ENCODE peak calls at places on chromosomes 5 and 9, in eight cellular contexts. S is epithelial cell of esophagus, Y is HCT116, U is PC-3, J is AG04450, F is GM12865, V is upper lobe of right lung, I is body of pancreas. P is an unnamed sample.

GRCh38 chr9:126882746-126883145 is 22.3 kb downstream of the ZBTB34 start:
- DNase-seq in Y (no peak), S (no peak), V (no peak), F (no peak), I (no peak), J (no peak), U (no peak), P (no peak)

GRCh38 chr9:112241491-112241890 is 66.4 kb upstream of the SUSD1 start:
- DNase-seq in J (no peak), F (no peak), S (peak), V (no peak), U (peak), I (no peak), Y (no peak), P (no peak)

GRCh38 chr5:122775713-122776084 is 819 bp downstream of the SNX2 start:
- DNase-seq in I (no peak), F (peak), U (peak), J (no peak), S (no peak), Y (no peak), V (no peak), P (peak)

GRCh38 chr9:84829997-84830696 is 160.6 kb downstream of the NTRK2 start:
- DNase-seq in V (no peak), F (no peak), S (peak), U (no peak), J (no peak), I (no peak), Y (no peak), P (no peak)

GRCh38 chr5:114367029-114367428 is 5.2 kb downstream of the KCNN2 start:
- DNase-seq in Y (no peak), F (no peak), U (peak), I (no peak), V (no peak), J (no peak), S (peak), P (peak)

GRCh38 chr5:167797933-167798332 is 493.5 kb upstream of the WWC1 start:
- DNase-seq in J (no peak), S (peak), I (no peak), Y (no peak), V (no peak), F (no peak), U (no peak), P (no peak)

GRCh38 chr9:126591083-126591482 is 22.6 kb upstream of the LMX1B start:
- DNase-seq in V (no peak), Y (no peak), S (no peak), J (no peak), U (peak), F (no peak), I (no peak), P (no peak)

GRCh38 chr9:134316444-134317160 is 9.7 kb upstream of the RXRA start:
- DNase-seq in J (no peak), Y (no peak), V (peak), I (peak), F (peak), S (no peak), U (no peak), P (no peak)

GRCh38 chr9:96874947-96875459 is 20.7 kb upstream of the ZNF782 start:
- DNase-seq in I (peak), U (peak), S (peak), V (no peak), F (peak), J (no peak), Y (peak), P (peak)

GRCh38 chr5:104909803-104910202 is 1347.2 kb upstream of the NUDT12 start:
- DNase-seq in U (peak), J (no peak), V (no peak), F (no peak), Y (no peak), S (no peak), I (no peak), P (no peak)

GRCh38 chr5:103706939-103707682 is 144.5 kb upstream of the NUDT12 start:
- DNase-seq in J (no peak), Y (no peak), F (no peak), I (no peak), S (no peak), U (no peak), V (no peak), P (no peak)

GRCh38 chr5:153463806-153464205 is 26.7 kb upstream of the GRIA1 start:
- DNase-seq in I (no peak), F (no peak), S (peak), U (peak), J (peak), Y (no peak), V (no peak), P (peak)

GRCh38 chr9:89902450-89902849 is 297.6 kb downstream of the GADD45G start:
- DNase-seq in U (no peak), S (no peak), I (no peak), J (no peak), Y (no peak), F (no peak), V (no peak), P (no peak)

GRCh38 chr5:112914584-112914983 is 7.4 kb downstream of the REEP5 start:
- DNase-seq in S (peak), J (no peak), F (no peak), Y (no peak), I (no peak), V (no peak), U (no peak), P (no peak)

GRCh38 chr5:6676702-6677101 is 36.5 kb upstream of the TENT4A start:
- DNase-seq in J (no peak), I (no peak), U (peak), Y (no peak), S (peak), F (no peak), V (no peak), P (peak)

GRCh38 chr5:180605554-180606214 is 14.4 kb upstream of the SCGB3A1 start:
- DNase-seq in Y (peak), S (peak), I (peak), F (peak), U (peak), V (peak), J (peak), P (peak)

GRCh38 chr5:141039517-141039916 is 11.7 kb upstream of the PCDHB1 start:
- DNase-seq in F (no peak), S (no peak), V (no peak), J (no peak), I (peak), Y (no peak), U (peak), P (no peak)

GRCh38 chr5:177099422-177100093 is 12.8 kb downstream of the FGFR4 start:
- DNase-seq in F (no peak), V (no peak), Y (no peak), J (no peak), S (no peak), I (no peak), U (no peak), P (no peak)

GRCh38 chr5:89534331-89534730 is 651.3 kb upstream of the MEF2C start:
- DNase-seq in V (no peak), U (no peak), S (peak), Y (no peak), J (no peak), I (no peak), F (no peak), P (peak)

GRCh38 chr9:33748633-33749304 is 46.6 kb upstream of the PRSS3 start:
- DNase-seq in F (no peak), V (no peak), J (no peak), Y (no peak), U (no peak), I (no peak), S (no peak), P (no peak)

GRCh38 chr9:109118802-109119438 is 827 bp downstream of the TMEM245 start:
- DNase-seq in S (no peak), F (peak), U (peak), I (no peak), V (no peak), Y (no peak), J (no peak), P (no peak)

GRCh38 chr5:175680463-175680862 is 22.6 kb downstream of the HRH2 start:
- DNase-seq in I (no peak), J (no peak), U (no peak), F (no peak), S (no peak), V (peak), Y (no peak), P (no peak)

GRCh38 chr5:10707198-10708187 is 53.5 kb downstream of the DAP start:
- DNase-seq in V (no peak), S (peak), Y (no peak), U (peak), F (no peak), J (no peak), I (no peak), P (peak)
- H3K4me3 ChIP-seq in V (no peak), S (no peak), Y (no peak), U (no peak), F (no peak), J (no peak), I (no peak), P (no peak)

DNA sequence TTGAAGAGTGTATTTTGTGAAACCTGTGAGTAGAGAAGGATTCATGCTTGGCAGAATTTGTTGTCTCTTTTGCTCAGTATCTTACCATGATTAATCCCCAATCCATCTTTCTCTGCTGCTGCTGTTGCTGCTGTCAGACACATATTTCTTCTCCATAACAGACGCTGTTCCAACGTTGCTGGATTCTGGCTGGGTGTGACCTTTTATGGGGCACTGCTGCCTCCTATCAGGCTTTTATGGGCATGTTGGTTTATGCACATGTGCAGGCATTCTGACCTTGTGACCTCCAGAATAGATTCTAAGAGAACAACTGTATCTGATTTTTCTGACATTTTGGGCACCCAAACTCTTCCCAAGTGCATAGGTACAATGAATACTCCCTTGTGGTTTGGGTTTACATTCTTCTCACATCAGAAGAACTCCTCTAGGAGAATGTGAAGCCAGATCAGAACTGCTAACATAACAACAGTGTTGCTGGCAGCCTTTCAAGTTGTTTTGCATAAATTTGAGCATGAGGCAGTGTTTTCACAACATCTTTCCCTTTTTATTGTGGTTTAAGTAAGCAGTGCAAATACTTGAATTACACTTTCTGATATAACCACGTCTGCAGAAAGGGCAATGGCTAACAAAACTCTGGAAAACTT is 9.2 kb upstream of the ISL1 start:
- DNase-seq in I (no peak), F (no peak), V (no peak), Y (no peak), U (no peak), S (no peak), J (no peak), P (peak)
- TF ChIP-seq CTCF in I (no peak), F (no peak), V (no peak), Y (no peak), U (no peak), S (peak), J (no peak), P (no peak)

DNA sequence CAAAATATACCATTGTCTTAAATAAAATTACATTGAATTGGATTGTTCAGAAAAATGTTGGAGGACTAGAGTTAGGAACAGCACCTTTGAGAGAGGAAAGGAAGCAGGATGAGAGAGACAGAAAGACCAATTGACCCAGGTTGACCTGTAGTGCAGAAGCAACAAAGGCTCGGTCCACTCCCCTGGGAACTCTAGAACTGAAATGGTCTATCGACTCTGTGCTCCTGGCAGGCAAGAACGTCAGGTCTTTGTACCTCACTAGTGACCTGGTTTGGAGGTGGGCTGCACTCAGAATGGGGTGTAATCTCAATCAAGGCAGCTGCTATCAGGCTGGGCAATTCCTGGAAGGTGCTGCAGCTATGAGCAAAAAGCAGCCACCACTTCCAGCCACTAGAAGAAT is 110.8 kb downstream of the FAM174A start:
- DNase-seq in U (no peak), F (no peak), S (no peak), V (no peak), I (no peak), Y (no peak), J (no peak), P (no peak)
- H3K4me3 ChIP-seq in U (no peak), F (no peak), S (no peak), V (no peak), I (no peak), Y (no peak), J (no peak), P (no peak)

GRCh38 chr9:98442541-98442940 is 187.1 kb upstream of the TBC1D2 start:
- DNase-seq in U (no peak), J (no peak), V (no peak), F (no peak), I (no peak), S (no peak), Y (no peak), P (no peak)

GRCh38 chr9:98437458-98438034 is 182.1 kb upstream of the TBC1D2 start:
- DNase-seq in V (no peak), I (no peak), J (no peak), S (no peak), U (no peak), Y (no peak), F (no peak), P (no peak)

GRCh38 chr9:98445576-98445975 is 190.1 kb upstream of the TBC1D2 start:
- DNase-seq in S (no peak), F (no peak), V (no peak), U (no peak), J (no peak), Y (no peak), I (no peak), P (no peak)

GRCh38 chr9:98438701-98439100 is 183.3 kb upstream of the TBC1D2 start:
- DNase-seq in V (no peak), I (no peak), U (no peak), Y (no peak), J (no peak), S (no peak), F (no peak), P (no peak)

DNA sequence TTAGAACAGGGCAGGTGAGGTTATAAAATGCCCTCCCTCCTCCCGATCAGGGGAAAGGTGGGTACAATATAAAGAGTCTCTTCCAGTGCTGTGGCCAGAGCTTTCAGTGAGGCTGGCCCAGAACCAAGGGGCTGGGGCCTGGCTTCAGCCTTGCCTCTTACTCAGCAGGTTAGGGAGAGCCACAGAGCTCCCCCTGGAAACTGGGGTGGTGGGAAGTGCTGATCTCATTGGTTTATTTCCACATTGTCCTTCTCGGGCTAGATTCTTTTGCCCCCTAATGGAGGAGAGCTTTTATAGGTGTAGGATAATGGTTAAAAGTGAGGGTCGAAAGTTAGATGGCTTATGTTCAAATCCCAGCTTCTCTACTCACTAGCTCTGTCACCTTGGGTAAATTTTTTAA is 186.7 kb upstream of the TBC1D2 start:
- DNase-seq in S (no peak), Y (no peak), F (no peak), V (no peak), U (no peak), J (no peak), I (no peak), P (no peak)
- TF ChIP-seq CTCF in S (no peak), Y (no peak), F (no peak), V (no peak), U (no peak), J (no peak), I (no peak), P (no peak)

GRCh38 chr5:125583291-125583690 is 836.9 kb upstream of the ZNF608 start:
- DNase-seq in J (no peak), Y (no peak), S (no peak), F (no peak), I (no peak), U (no peak), V (no peak), P (peak)
- H3K4me3 ChIP-seq in J (no peak), Y (no peak), S (no peak), F (no peak), I (no peak), U (no peak), V (no peak), P (no peak)

DNA sequence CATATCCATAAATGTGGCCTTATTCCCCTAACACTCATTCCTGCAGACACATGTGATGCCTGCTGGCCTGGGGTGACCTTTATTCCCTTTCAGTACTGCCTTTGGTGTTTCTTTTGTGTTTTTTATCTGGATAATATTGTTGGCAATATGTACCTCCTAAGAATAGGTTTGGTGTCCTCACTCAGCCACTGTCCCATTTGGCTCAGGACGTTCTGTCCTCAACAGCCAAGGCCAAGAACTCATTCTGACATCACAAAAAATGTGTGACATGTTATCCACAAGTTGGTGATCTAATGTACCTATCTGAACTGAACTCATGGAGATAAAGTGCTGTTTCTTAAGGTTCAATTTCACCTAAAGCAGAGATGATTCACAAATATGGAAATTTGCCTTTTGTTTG is 142.9 kb upstream of the GRAMD2B start:
- DNase-seq in J (no peak), F (no peak), U (no peak), V (no peak), Y (no peak), I (no peak), S (no peak), P (no peak)
- TF ChIP-seq CTCF in J (no peak), F (no peak), U (no peak), V (no peak), Y (no peak), I (no peak), S (no peak), P (no peak)

GRCh38 chr5:31408814-31409213 is 123.1 kb downstream of the DROSHA start:
- DNase-seq in J (peak), S (peak), F (no peak), I (no peak), V (no peak), U (peak), Y (no peak), P (peak)
- H3K4me3 ChIP-seq in J (no peak), S (no peak), F (no peak), I (no peak), V (no peak), U (no peak), Y (no peak), P (no peak)

DNA sequence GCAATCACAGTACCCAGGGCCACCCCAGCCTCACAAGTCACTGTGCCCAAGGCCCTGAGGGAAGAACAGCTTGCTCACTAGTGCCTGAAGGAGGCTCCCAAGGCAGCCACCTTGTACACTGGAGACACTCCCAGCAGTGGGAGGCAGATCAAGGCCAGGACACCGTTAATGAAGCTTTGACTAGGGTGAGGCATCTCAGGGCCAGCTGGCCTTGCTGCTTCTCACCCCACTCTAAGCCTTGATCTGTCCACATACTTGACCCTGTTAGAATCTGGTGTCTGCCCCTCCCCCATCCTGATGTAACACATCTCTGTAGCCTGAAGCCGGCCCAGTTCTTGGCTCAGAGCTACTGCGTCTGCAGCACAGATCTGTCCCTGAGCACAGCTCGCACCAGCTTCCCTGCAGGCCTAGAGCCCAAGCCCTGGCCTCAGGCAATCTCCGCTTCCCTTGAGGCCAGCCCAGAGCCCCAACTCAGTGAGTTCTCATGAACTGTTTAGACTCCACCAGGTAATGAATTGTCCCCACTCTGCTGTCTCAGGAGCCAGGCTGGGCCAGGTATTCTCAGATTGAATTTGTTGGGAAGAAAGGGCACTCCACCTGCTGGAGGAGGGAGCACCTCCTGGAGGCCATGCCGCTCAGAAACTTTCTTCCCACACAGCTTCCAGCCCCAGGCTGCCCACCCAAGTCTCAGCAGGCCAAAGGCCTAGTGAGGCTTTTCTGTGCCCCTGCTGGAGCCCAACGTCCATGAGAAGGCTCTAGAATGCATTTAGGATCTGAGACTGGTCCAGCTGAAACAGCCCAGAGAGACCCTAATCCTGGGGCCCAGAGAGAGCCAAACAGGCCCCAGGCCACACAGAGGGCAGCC is 13.4 kb upstream of the JADE2 start:
- DNase-seq in Y (no peak), I (peak), J (no peak), V (peak), S (peak), U (peak), F (no peak), P (peak)
- TF ChIP-seq CTCF in Y (peak), I (peak), J (peak), V (peak), S (peak), U (peak), F (no peak), P (peak)

DNA sequence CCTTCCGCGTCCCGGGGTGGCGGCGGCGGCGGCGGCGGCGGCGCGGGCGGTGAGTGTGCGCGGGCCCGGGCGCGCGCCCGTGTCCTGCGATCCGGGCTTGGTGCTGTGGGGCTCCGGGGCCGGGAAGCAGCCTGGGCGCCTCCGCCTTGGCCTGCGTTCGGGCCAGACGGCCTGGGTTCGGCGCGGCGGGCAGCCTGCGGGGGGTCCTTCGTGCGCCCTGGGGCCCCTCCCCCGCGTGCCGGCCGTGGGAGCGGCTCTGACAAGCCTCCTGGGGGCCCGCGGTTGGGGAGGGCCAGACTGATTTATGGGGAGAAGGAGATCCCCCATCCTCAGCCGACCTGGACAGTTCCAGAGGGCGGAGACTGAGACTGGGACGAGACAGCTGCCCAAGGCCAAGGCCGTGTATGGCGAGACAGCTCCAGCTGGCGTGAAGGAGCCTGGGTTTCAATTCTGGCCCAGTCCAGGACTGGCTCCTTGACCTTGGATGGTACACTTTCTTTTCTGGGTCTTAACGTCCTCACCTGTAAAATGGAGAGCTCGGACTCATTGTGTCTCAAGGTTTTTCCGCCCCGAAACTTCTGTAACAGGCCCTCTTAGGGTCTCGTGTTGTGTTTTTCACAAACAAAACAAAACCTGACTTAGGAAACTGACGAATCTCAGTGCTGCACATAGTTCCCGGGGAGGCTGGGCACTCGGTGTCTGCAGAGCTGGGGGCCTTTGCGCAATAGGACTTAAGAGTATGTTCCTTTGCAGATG is 603 bp downstream of the TMEM268 start:
- DNase-seq in S (peak), V (peak), U (peak), I (peak), Y (no peak), J (no peak), F (peak), P (peak)
- H3K4me3 ChIP-seq in S (peak), V (peak), U (peak), I (peak), Y (peak), J (peak), F (peak), P (peak)

P was measured in foreskin fibroblast.